ENCODE peak calls at places on chromosomes 11 and 22, in nine cellular contexts. One of them, this sample, is unnamed.

GRCh38 chr22:26797910-26798309 is 140.5 kb downstream of the MIAT start:
- DNase-seq in skeletal muscle cell: no peak
- DNase-seq in kidney glomerular epithelial cell: no peak
- DNase-seq in A549: peak
- DNase-seq in hepatic stellate cell: no peak
- DNase-seq in HEK293T: peak
- DNase-seq in choroid plexus epithelial cell: peak
- DNase-seq in substantia nigra: no peak
- DNase-seq in SJSA1: no peak
- DNase-seq in this sample: no peak

GRCh38 chr11:19922689-19923035 is 210.0 kb downstream of the NAV2 start:
- DNase-seq in skeletal muscle cell: no peak
- DNase-seq in kidney glomerular epithelial cell: no peak
- DNase-seq in A549: no peak
- DNase-seq in hepatic stellate cell: no peak
- DNase-seq in HEK293T: no peak
- DNase-seq in choroid plexus epithelial cell: no peak
- DNase-seq in substantia nigra: no peak
- DNase-seq in SJSA1: no peak
- DNase-seq in this sample: no peak

GRCh38 chr22:36344106-36344827 is 43.5 kb downstream of the MYH9 start:
- DNase-seq in skeletal muscle cell: no peak
- DNase-seq in kidney glomerular epithelial cell: no peak
- DNase-seq in A549: no peak
- DNase-seq in hepatic stellate cell: no peak
- DNase-seq in HEK293T: no peak
- DNase-seq in choroid plexus epithelial cell: no peak
- DNase-seq in substantia nigra: peak
- DNase-seq in SJSA1: no peak
- DNase-seq in this sample: peak

GRCh38 chr22:35349704-35350538 is 31.0 kb upstream of the HMOX1 start:
- DNase-seq in skeletal muscle cell: peak
- DNase-seq in kidney glomerular epithelial cell: no peak
- DNase-seq in A549: no peak
- DNase-seq in hepatic stellate cell: no peak
- DNase-seq in HEK293T: no peak
- DNase-seq in choroid plexus epithelial cell: peak
- DNase-seq in substantia nigra: peak
- DNase-seq in SJSA1: no peak
- DNase-seq in this sample: no peak

GRCh38 chr11:111845256-111846028 is 25.9 kb downstream of the ALG9 start:
- DNase-seq in skeletal muscle cell: no peak
- DNase-seq in kidney glomerular epithelial cell: no peak
- DNase-seq in A549: no peak
- DNase-seq in hepatic stellate cell: no peak
- DNase-seq in HEK293T: no peak
- DNase-seq in choroid plexus epithelial cell: peak
- DNase-seq in substantia nigra: no peak
- DNase-seq in SJSA1: no peak
- DNase-seq in this sample: peak

GRCh38 chr11:105611414-105611813 is 1.5 kb downstream of the GRIA4 start:
- DNase-seq in skeletal muscle cell: no peak
- DNase-seq in kidney glomerular epithelial cell: no peak
- DNase-seq in A549: no peak
- DNase-seq in hepatic stellate cell: no peak
- DNase-seq in HEK293T: no peak
- DNase-seq in choroid plexus epithelial cell: no peak
- DNase-seq in substantia nigra: no peak
- DNase-seq in SJSA1: no peak
- DNase-seq in this sample: peak

GRCh38 chr11:82867495-82868082 is 32.6 kb downstream of the PRCP start:
- DNase-seq in skeletal muscle cell: peak
- DNase-seq in kidney glomerular epithelial cell: peak
- DNase-seq in A549: peak
- DNase-seq in hepatic stellate cell: peak
- DNase-seq in HEK293T: peak
- DNase-seq in choroid plexus epithelial cell: peak
- DNase-seq in substantia nigra: peak
- DNase-seq in SJSA1: peak
- DNase-seq in this sample: peak

GRCh38 chr11:120801801-120802689 is 221.9 kb upstream of the TBCEL start:
- DNase-seq in skeletal muscle cell: no peak
- DNase-seq in kidney glomerular epithelial cell: peak
- DNase-seq in A549: peak
- DNase-seq in hepatic stellate cell: peak
- DNase-seq in HEK293T: peak
- DNase-seq in choroid plexus epithelial cell: peak
- DNase-seq in substantia nigra: peak
- DNase-seq in SJSA1: no peak
- DNase-seq in this sample: peak

GRCh38 chr11:66288138-66288865 is 641 bp downstream of the YIF1A start:
- DNase-seq in skeletal muscle cell: no peak
- DNase-seq in kidney glomerular epithelial cell: peak
- DNase-seq in A549: no peak
- DNase-seq in hepatic stellate cell: peak
- DNase-seq in HEK293T: no peak
- DNase-seq in choroid plexus epithelial cell: peak
- DNase-seq in substantia nigra: no peak
- DNase-seq in SJSA1: peak
- DNase-seq in this sample: no peak

GRCh38 chr11:121024989-121025388 is 1.1 kb downstream of the TBCEL start:
- DNase-seq in skeletal muscle cell: no peak
- DNase-seq in kidney glomerular epithelial cell: no peak
- DNase-seq in A549: no peak
- DNase-seq in hepatic stellate cell: peak
- DNase-seq in HEK293T: peak
- DNase-seq in choroid plexus epithelial cell: peak
- DNase-seq in substantia nigra: no peak
- DNase-seq in SJSA1: no peak
- DNase-seq in this sample: no peak

GRCh38 chr11:32586576-32587190 is 3.1 kb downstream of the EIF3M start:
- DNase-seq in skeletal muscle cell: no peak
- DNase-seq in kidney glomerular epithelial cell: peak
- DNase-seq in A549: peak
- DNase-seq in hepatic stellate cell: peak
- DNase-seq in HEK293T: peak
- DNase-seq in choroid plexus epithelial cell: peak
- DNase-seq in substantia nigra: no peak
- DNase-seq in SJSA1: no peak
- DNase-seq in this sample: no peak

GRCh38 chr11:75507571-75507970 is 18.2 kb downstream of the GDPD5 start:
- DNase-seq in skeletal muscle cell: no peak
- DNase-seq in kidney glomerular epithelial cell: no peak
- DNase-seq in A549: no peak
- DNase-seq in hepatic stellate cell: no peak
- DNase-seq in HEK293T: no peak
- DNase-seq in choroid plexus epithelial cell: no peak
- DNase-seq in substantia nigra: no peak
- DNase-seq in SJSA1: no peak
- DNase-seq in this sample: no peak